ENCODE peak calls at places on chromosomes 11 and 22, in five cellular contexts. One of them, this sample, is unnamed.

GRCh38 chr11:67274768-67275605 is 8.7 kb downstream of the GRK2 start:
- DNase-seq in lung: no peak
- DNase-seq in nephron progenitor cell: peak; percentile 15
- DNase-seq in mammary epithelial cell: no peak
- DNase-seq in glutamatergic neuron: peak; percentile 13
- DNase-seq in this sample: no peak

GRCh38 chr11:68468217-68468828 is 7.8 kb downstream of the PPP6R3 start:
- DNase-seq in nephron progenitor cell: no peak
- DNase-seq in mammary epithelial cell: no peak
- DNase-seq in lung: no peak
- DNase-seq in glutamatergic neuron: no peak
- DNase-seq in this sample: no peak

GRCh38 chr11:76885390-76886097 is 24.8 kb downstream of the ACER3 start:
- DNase-seq in nephron progenitor cell: no peak
- DNase-seq in lung: peak; percentile 30
- DNase-seq in mammary epithelial cell: peak; percentile 79
- DNase-seq in glutamatergic neuron: no peak
- DNase-seq in this sample: peak; percentile 74

GRCh38 chr11:10743354-10744035 is 7.6 kb upstream of the CTR9 start:
- DNase-seq in nephron progenitor cell: no peak
- DNase-seq in lung: no peak
- DNase-seq in mammary epithelial cell: no peak
- DNase-seq in glutamatergic neuron: no peak
- DNase-seq in this sample: no peak

GRCh38 chr11:85132839-85133238 is 494.3 kb downstream of the DLG2 start:
- DNase-seq in glutamatergic neuron: peak; percentile 17
- DNase-seq in nephron progenitor cell: peak; percentile 29
- DNase-seq in lung: no peak
- DNase-seq in mammary epithelial cell: no peak
- DNase-seq in this sample: no peak

GRCh38 chr11:5620606-5621521 is 3.9 kb upstream of the TRIM34 start:
- DNase-seq in glutamatergic neuron: no peak
- DNase-seq in mammary epithelial cell: peak; percentile 84
- DNase-seq in nephron progenitor cell: no peak
- DNase-seq in lung: peak; percentile 44
- DNase-seq in this sample: peak; percentile 94

GRCh38 chr11:77823775-77824174 is 2.8 kb downstream of the AAMDC start:
- DNase-seq in mammary epithelial cell: no peak
- DNase-seq in glutamatergic neuron: no peak
- DNase-seq in lung: no peak
- DNase-seq in nephron progenitor cell: no peak
- DNase-seq in this sample: no peak

GRCh38 chr11:130653838-130654601 is 205.6 kb downstream of the ADAMTS15 start:
- DNase-seq in glutamatergic neuron: no peak
- DNase-seq in nephron progenitor cell: peak; percentile 37
- DNase-seq in lung: peak; percentile 88
- DNase-seq in mammary epithelial cell: no peak
- DNase-seq in this sample: no peak

GRCh38 chr11:118530180-118530682 is 761 bp upstream of the TMEM25 start:
- DNase-seq in lung: no peak
- DNase-seq in nephron progenitor cell: no peak
- DNase-seq in mammary epithelial cell: peak; percentile 12
- DNase-seq in glutamatergic neuron: no peak
- DNase-seq in this sample: no peak

GRCh38 chr11:126725521-126725920 is 275.0 kb downstream of the KIRREL3 start:
- DNase-seq in glutamatergic neuron: no peak
- DNase-seq in mammary epithelial cell: no peak
- DNase-seq in nephron progenitor cell: no peak
- DNase-seq in lung: no peak
- DNase-seq in this sample: no peak

GRCh38 chr11:32821517-32821916 is 8.2 kb upstream of the PRRG4 start:
- DNase-seq in glutamatergic neuron: no peak
- DNase-seq in lung: no peak
- DNase-seq in nephron progenitor cell: no peak
- DNase-seq in mammary epithelial cell: peak; percentile 89
- DNase-seq in this sample: peak; percentile 91

GRCh38 chr11:110130642-110131238 is 37.5 kb downstream of the ZC3H12C start:
- DNase-seq in glutamatergic neuron: peak; percentile 83
- DNase-seq in lung: no peak
- DNase-seq in nephron progenitor cell: no peak
- DNase-seq in mammary epithelial cell: peak; percentile 88
- DNase-seq in this sample: peak; percentile 82

GRCh38 chr11:76410771-76411423 is 29.8 kb downstream of the GVQW3 start:
- DNase-seq in lung: no peak
- DNase-seq in nephron progenitor cell: peak; percentile 43
- DNase-seq in glutamatergic neuron: no peak
- DNase-seq in mammary epithelial cell: no peak
- DNase-seq in this sample: no peak

GRCh38 chr22:41360126-41360525 is 21.6 kb upstream of the TEF start:
- DNase-seq in glutamatergic neuron: no peak
- DNase-seq in lung: no peak
- DNase-seq in mammary epithelial cell: no peak
- DNase-seq in nephron progenitor cell: peak; percentile 43
- DNase-seq in this sample: no peak

GRCh38 chr22:41357191-41357590 is 24.6 kb upstream of the TEF start:
- DNase-seq in nephron progenitor cell: no peak
- DNase-seq in mammary epithelial cell: no peak
- DNase-seq in glutamatergic neuron: no peak
- DNase-seq in lung: no peak
- DNase-seq in this sample: no peak

GRCh38 chr22:41358927-41359326 is 22.8 kb upstream of the TEF start:
- DNase-seq in nephron progenitor cell: no peak
- DNase-seq in glutamatergic neuron: no peak
- DNase-seq in lung: no peak
- DNase-seq in mammary epithelial cell: no peak
- DNase-seq in this sample: no peak

GRCh38 chr22:41361716-41362310 is 19.9 kb upstream of the TEF start:
- DNase-seq in mammary epithelial cell: peak; percentile 17
- DNase-seq in lung: no peak
- DNase-seq in nephron progenitor cell: no peak
- DNase-seq in glutamatergic neuron: no peak
- DNase-seq in this sample: peak; percentile 16

DNA sequence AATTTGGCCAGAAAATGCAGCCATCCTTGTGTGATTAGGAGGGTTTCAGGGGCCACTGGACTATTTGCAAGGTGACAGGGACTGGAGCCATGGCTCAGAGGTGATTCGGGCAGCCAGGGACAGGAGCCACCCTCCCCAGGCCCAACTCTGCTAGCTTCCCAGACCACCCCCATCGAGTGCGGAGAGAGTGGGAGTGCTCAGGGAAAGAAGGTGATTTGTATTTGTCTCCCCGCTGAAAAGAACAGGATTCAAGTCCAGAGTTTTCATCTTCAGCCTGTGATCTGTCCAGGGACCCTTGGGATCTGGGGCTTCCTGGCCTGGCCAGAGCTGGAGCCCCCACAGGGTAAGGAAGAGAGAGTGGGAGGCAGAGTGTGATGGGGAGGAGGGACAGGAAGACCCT is 22.4 kb upstream of the TEF start:
- DNase-seq in glutamatergic neuron: no peak
- DNase-seq in mammary epithelial cell: no peak
- DNase-seq in nephron progenitor cell: no peak
- DNase-seq in lung: no peak
- DNase-seq in this sample: no peak
- TF ChIP-seq CTCF in glutamatergic neuron: no peak
- TF ChIP-seq CTCF in mammary epithelial cell: no peak
- TF ChIP-seq CTCF in nephron progenitor cell: no peak
- TF ChIP-seq CTCF in lung: no peak
- TF ChIP-seq CTCF in this sample: no peak

DNA sequence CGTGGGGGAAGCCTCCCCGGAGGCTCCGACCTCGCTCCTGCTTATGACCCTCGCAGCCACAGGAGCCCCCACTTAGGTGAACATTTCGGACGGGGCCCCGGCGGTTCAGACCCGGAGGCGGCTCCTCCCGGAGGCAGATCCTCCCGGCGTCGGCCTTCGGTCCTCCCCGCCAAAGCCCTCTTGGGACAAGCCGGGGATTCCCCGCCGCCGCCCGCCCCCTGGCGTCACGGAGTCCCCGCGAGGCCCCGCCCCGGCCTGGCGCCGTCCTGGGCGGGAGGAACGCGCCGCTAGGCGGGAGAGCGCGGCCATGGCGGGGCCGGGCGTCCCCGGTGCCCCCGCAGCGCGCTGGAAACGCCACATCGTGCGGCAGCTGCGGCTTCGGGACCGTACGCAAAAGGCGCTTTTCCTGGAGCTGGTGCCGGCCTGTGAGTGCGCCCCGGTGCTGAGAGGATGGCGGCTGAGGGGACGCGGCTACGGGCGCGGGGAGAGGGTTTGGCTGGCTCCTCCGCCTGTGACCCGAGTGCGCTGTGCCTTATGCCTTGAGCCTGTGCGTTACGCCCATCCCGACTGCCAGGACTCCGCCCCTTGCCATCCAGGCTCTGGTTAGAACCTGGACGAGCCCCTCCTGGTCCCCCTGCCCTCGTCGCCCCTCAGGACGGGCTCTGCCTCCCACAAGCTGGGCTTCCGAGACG is at the start of gene ATG16L2:
- DNase-seq in nephron progenitor cell: peak; percentile 91
- DNase-seq in glutamatergic neuron: peak; percentile 88
- DNase-seq in mammary epithelial cell: peak; percentile 89
- DNase-seq in lung: peak; percentile 88
- DNase-seq in this sample: peak; percentile 91
- TF ChIP-seq CTCF in nephron progenitor cell: no peak
- TF ChIP-seq CTCF in glutamatergic neuron: no peak
- TF ChIP-seq CTCF in mammary epithelial cell: no peak
- TF ChIP-seq CTCF in lung: no peak
- TF ChIP-seq CTCF in this sample: no peak

GRCh38 chr22:17786435-17787158 is 12.3 kb upstream of the BID start:
- DNase-seq in mammary epithelial cell: peak; percentile 30
- DNase-seq in glutamatergic neuron: peak; percentile 78
- DNase-seq in nephron progenitor cell: peak; percentile 41
- DNase-seq in lung: no peak
- DNase-seq in this sample: peak; percentile 15

GRCh38 chr22:17785185-17786184 is 11.2 kb upstream of the BID start:
- DNase-seq in glutamatergic neuron: peak; percentile 50
- DNase-seq in lung: peak; percentile 50
- DNase-seq in nephron progenitor cell: peak; percentile 39
- DNase-seq in mammary epithelial cell: peak; percentile 39
- DNase-seq in this sample: peak; percentile 68

GRCh38 chr22:17788528-17789378 is 14.5 kb upstream of the BID start:
- DNase-seq in nephron progenitor cell: no peak
- DNase-seq in glutamatergic neuron: no peak
- DNase-seq in mammary epithelial cell: no peak
- DNase-seq in lung: no peak
- DNase-seq in this sample: no peak

GRCh38 chr22:17788023-17788330 is 13.7 kb upstream of the BID start:
- DNase-seq in glutamatergic neuron: no peak
- DNase-seq in mammary epithelial cell: no peak
- DNase-seq in nephron progenitor cell: no peak
- DNase-seq in lung: no peak
- DNase-seq in this sample: no peak

GRCh38 chr22:17787159-17788022 is 13.1 kb upstream of the BID start:
- DNase-seq in nephron progenitor cell: no peak
- DNase-seq in glutamatergic neuron: no peak
- DNase-seq in mammary epithelial cell: no peak
- DNase-seq in lung: no peak
- DNase-seq in this sample: no peak
- TF ChIP-seq CTCF in nephron progenitor cell: no peak
- TF ChIP-seq CTCF in glutamatergic neuron: no peak
- TF ChIP-seq CTCF in mammary epithelial cell: no peak
- TF ChIP-seq CTCF in lung: no peak
- TF ChIP-seq CTCF in this sample: no peak

DNA sequence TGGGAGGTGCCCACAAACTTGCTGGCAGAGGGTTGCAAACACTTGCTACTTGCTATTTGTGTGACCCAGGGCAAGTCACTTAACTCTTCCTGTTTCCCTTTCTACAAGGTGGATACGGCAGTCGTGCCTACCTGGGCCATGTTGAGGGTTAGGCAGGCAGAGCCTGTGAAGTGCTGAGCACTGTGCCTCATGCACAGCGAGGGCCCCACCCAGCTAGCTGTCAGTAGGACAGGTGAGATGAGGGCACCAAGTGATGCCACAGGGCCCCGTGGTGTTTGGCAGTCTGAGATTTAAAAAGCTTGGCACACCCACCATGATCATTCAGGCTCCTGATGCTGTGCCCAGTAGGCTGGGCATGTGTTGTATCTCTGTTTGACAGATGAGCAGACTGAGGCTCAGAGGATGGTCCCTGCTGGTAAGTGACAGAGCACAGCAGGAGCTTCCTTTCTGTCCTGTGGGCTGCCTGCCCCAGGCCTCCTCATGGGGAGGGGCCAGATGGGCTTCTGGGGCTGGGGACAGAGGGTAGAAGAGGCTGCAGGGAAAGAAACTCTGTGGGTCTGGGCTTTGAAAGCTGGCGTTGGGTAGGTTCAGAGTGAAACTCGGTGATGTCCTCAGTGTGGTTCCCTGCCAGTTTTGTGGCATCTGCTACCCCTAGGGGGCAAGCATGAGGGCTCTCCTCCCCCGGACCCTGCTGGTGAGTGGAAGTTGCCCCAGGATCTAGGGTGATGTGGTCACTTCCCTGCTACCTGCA is 59.3 kb downstream of the TSPAN18 start:
- DNase-seq in lung: no peak
- DNase-seq in nephron progenitor cell: no peak
- DNase-seq in glutamatergic neuron: no peak
- DNase-seq in mammary epithelial cell: no peak
- DNase-seq in this sample: no peak
- TF ChIP-seq CTCF in lung: no peak
- TF ChIP-seq CTCF in nephron progenitor cell: no peak
- TF ChIP-seq CTCF in glutamatergic neuron: no peak
- TF ChIP-seq CTCF in mammary epithelial cell: no peak
- TF ChIP-seq CTCF in this sample: no peak

GRCh38 chr22:39559456-39560105 is 11.0 kb upstream of the CACNA1I start:
- DNase-seq in lung: no peak
- DNase-seq in mammary epithelial cell: no peak
- DNase-seq in glutamatergic neuron: peak; percentile 52
- DNase-seq in nephron progenitor cell: peak; percentile 58
- DNase-seq in this sample: no peak
- TF ChIP-seq CTCF in lung: no peak
- TF ChIP-seq CTCF in mammary epithelial cell: peak; percentile 16
- TF ChIP-seq CTCF in glutamatergic neuron: peak; percentile 62
- TF ChIP-seq CTCF in nephron progenitor cell: peak; percentile 52
- TF ChIP-seq CTCF in this sample: peak; percentile 47

GRCh38 chr11:61983419-61983818 is 16.0 kb upstream of the FTH1 start:
- DNase-seq in nephron progenitor cell: no peak
- DNase-seq in mammary epithelial cell: no peak
- DNase-seq in lung: no peak
- DNase-seq in glutamatergic neuron: no peak
- DNase-seq in this sample: no peak
- TF ChIP-seq CTCF in nephron progenitor cell: no peak
- TF ChIP-seq CTCF in mammary epithelial cell: no peak
- TF ChIP-seq CTCF in lung: no peak
- TF ChIP-seq CTCF in glutamatergic neuron: no peak
- TF ChIP-seq CTCF in this sample: no peak

GRCh38 chr11:64856382-64857227 is 12.2 kb upstream of the CDC42BPG start:
- DNase-seq in nephron progenitor cell: no peak
- DNase-seq in lung: peak; percentile 80
- DNase-seq in glutamatergic neuron: no peak
- DNase-seq in mammary epithelial cell: peak; percentile 93
- DNase-seq in this sample: peak; percentile 97
- TF ChIP-seq CTCF in nephron progenitor cell: no peak
- TF ChIP-seq CTCF in lung: no peak
- TF ChIP-seq CTCF in glutamatergic neuron: no peak
- TF ChIP-seq CTCF in mammary epithelial cell: no peak
- TF ChIP-seq CTCF in this sample: no peak

DNA sequence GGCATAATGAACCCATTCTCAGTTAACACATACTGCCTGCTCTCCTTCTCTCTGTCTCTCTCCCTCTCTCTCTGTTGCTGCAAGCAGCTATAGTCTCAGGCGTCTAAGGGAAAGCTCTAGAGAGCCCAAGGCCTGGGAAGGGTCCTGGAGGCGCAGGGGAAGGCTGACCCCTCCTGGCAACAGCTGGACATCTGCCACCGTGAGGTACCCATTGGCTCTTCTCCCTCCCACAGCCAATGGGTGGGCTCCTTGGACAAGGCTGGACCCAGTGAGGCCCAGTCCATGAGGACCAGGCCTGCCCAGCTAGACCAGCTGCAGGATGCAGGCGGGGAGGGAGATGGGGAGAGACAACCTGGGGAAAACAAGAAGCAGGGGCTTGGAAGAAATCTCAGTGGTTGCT is 349.8 kb downstream of the BUD13 start:
- DNase-seq in mammary epithelial cell: no peak
- DNase-seq in glutamatergic neuron: peak; percentile 55
- DNase-seq in nephron progenitor cell: peak; percentile 45
- DNase-seq in lung: no peak
- DNase-seq in this sample: no peak
- TF ChIP-seq CTCF in mammary epithelial cell: no peak
- TF ChIP-seq CTCF in glutamatergic neuron: no peak
- TF ChIP-seq CTCF in nephron progenitor cell: peak; percentile 10
- TF ChIP-seq CTCF in lung: no peak
- TF ChIP-seq CTCF in this sample: no peak